ENCODE peak calls at places on chromosomes 5 and 9, in six cellular contexts. V is NCI-H2081, K is HEK293T, B is psoas muscle, X is A549, W is brain pericyte. G is an unnamed sample.
A peak's percentile ranks its signal among the peaks of the same experiment; 100 is the strongest.

GRCh38 chr5:77087484-77088291 is 603 bp upstream of the ZBED3 start:
- DNase-seq in X (no peak), B (peak; percentile 26), K (no peak), V (no peak), W (peak; percentile 57), G (peak; percentile 36)

GRCh38 chr5:53569486-53569885 is 9.0 kb downstream of the NDUFS4 start:
- DNase-seq in X (peak; percentile 25), K (no peak), V (no peak), B (no peak), W (no peak), G (no peak)

GRCh38 chr9:12697719-12698118 is 4.5 kb downstream of the TYRP1 start:
- DNase-seq in X (no peak), K (no peak), B (no peak), V (peak; percentile 27), W (no peak), G (no peak)

GRCh38 chr5:140181002-140181483 is 6.1 kb downstream of the CYSTM1 start:
- DNase-seq in B (no peak), W (no peak), K (no peak), V (no peak), X (no peak), G (no peak)

GRCh38 chr9:97510797-97511761 is 9.6 kb downstream of the TMOD1 start:
- DNase-seq in B (peak; percentile 32), W (no peak), V (no peak), K (no peak), X (peak; percentile 51), G (peak; percentile 36)

GRCh38 chr5:174140452-174140851 is 94.9 kb downstream of the NSG2 start:
- DNase-seq in B (no peak), X (no peak), K (no peak), W (no peak), V (no peak), G (no peak)

GRCh38 chr9:4106744-4107143 is 193.1 kb downstream of the GLIS3 start:
- DNase-seq in X (no peak), W (no peak), K (no peak), B (no peak), V (no peak), G (no peak)

GRCh38 chr5:159890141-159890540 is 26.1 kb upstream of the ADRA1B start:
- DNase-seq in V (no peak), X (no peak), B (no peak), W (no peak), K (no peak), G (no peak)

GRCh38 chr5:93891491-93892480 is 150.4 kb upstream of the POU5F2 start:
- DNase-seq in V (peak; percentile 67), K (no peak), W (no peak), X (no peak), B (no peak), G (no peak)

GRCh38 chr5:122999947-123000563 is 36.5 kb downstream of the PPIC start:
- DNase-seq in X (peak; percentile 72), K (peak; percentile 59), B (no peak), V (no peak), W (no peak), G (peak; percentile 9)

GRCh38 chr9:133835273-133835901 is 97.2 kb upstream of the SARDH start:
- DNase-seq in X (no peak), K (no peak), W (no peak), B (no peak), V (peak; percentile 36), G (no peak)

GRCh38 chr5:167217097-167217743 is 1074.2 kb upstream of the WWC1 start:
- DNase-seq in X (no peak), W (no peak), B (no peak), K (no peak), V (no peak), G (no peak)

GRCh38 chr9:36609306-36609705 is 36.6 kb downstream of the MELK start:
- DNase-seq in W (no peak), B (no peak), V (no peak), K (no peak), X (no peak), G (no peak)

GRCh38 chr5:57007349-57007748 is 55.4 kb upstream of the MIER3 start:
- DNase-seq in X (no peak), V (no peak), B (no peak), W (no peak), K (no peak), G (no peak)

GRCh38 chr5:36593867-36594266 is 12.5 kb upstream of the SLC1A3 start:
- DNase-seq in B (no peak), W (no peak), K (no peak), X (no peak), V (no peak), G (no peak)

GRCh38 chr5:179549973-179550510 is 312 bp upstream of the RUFY1 start:
- DNase-seq in B (no peak), W (no peak), V (peak; percentile 58), X (no peak), K (no peak), G (no peak)

GRCh38 chr5:52725065-52725746 is 62.5 kb upstream of the ITGA1 start:
- DNase-seq in W (no peak), V (no peak), X (no peak), B (no peak), K (no peak), G (no peak)

GRCh38 chr5:90113108-90113507 is 296.4 kb downstream of the CETN3 start:
- DNase-seq in K (no peak), B (no peak), X (no peak), W (no peak), V (no peak), G (no peak)

GRCh38 chr5:100900142-100900795 is 2.8 kb downstream of the ST8SIA4 start:
- DNase-seq in B (peak; percentile 27), W (no peak), V (no peak), K (peak; percentile 37), X (peak; percentile 53), G (no peak)

GRCh38 chr5:171630047-171630669 is 155.5 kb upstream of the SMIM23 start:
- DNase-seq in X (peak; percentile 71), B (peak; percentile 50), V (peak; percentile 43), W (no peak), K (peak; percentile 89), G (peak; percentile 79)

GRCh38 chr5:94218374-94218773 is 400.0 kb downstream of the KIAA0825 start:
- DNase-seq in X (peak; percentile 30), K (no peak), B (no peak), W (no peak), V (no peak), G (peak; percentile 18)

GRCh38 chr9:95508242-95508967 is 8.4 kb downstream of the PTCH1 start:
- DNase-seq in B (no peak), K (no peak), W (no peak), X (peak; percentile 25), V (peak; percentile 44), G (peak; percentile 39)

GRCh38 chr5:1066676-1067075 is 45.2 kb downstream of the SLC12A7 start:
- DNase-seq in B (no peak), X (no peak), W (no peak), V (no peak), K (no peak), G (no peak)

GRCh38 chr5:67515762-67516161 is 319.2 kb upstream of the CD180 start:
- DNase-seq in W (no peak), B (no peak), V (no peak), X (no peak), K (no peak), G (no peak)

GRCh38 chr5:166127766-166128565 is 2163.5 kb upstream of the WWC1 start:
- DNase-seq in V (no peak), K (no peak), B (no peak), W (no peak), X (no peak), G (no peak)

GRCh38 chr9:36985769-36986547 is 48.1 kb downstream of the PAX5 start:
- DNase-seq in B (no peak), X (no peak), V (no peak), W (no peak), K (peak; percentile 67), G (no peak)

GRCh38 chr5:1736889-1737711 is 62.5 kb downstream of the MRPL36 start:
- DNase-seq in K (no peak), W (no peak), V (no peak), B (no peak), X (no peak), G (no peak)

GRCh38 chr5:175800656-175801081 is 70.7 kb upstream of the CPLX2 start:
- DNase-seq in W (no peak), X (peak; percentile 74), V (peak; percentile 37), B (no peak), K (no peak), G (peak; percentile 65)

GRCh38 chr5:80408475-80408875 is 611 bp downstream of the ZFYVE16 start:
- DNase-seq in W (no peak), K (peak; percentile 69), V (peak; percentile 71), B (peak; percentile 70), X (peak; percentile 70), G (peak; percentile 71)

GRCh38 chr5:122126711-122127385 is 2.5 kb upstream of the ZNF474 start:
- DNase-seq in V (no peak), X (no peak), B (no peak), K (no peak), W (no peak), G (peak; percentile 54)

GRCh38 chr5:82295959-82296557 is 17.9 kb upstream of the RPS23 start:
- DNase-seq in B (no peak), V (no peak), X (no peak), K (no peak), W (no peak), G (no peak)

GRCh38 chr5:5266296-5266695 is 126.2 kb downstream of the ADAMTS16 start:
- DNase-seq in K (no peak), X (no peak), W (no peak), V (no peak), B (no peak), G (no peak)

GRCh38 chr5:155794801-155795200 is 532.2 kb upstream of the SGCD start:
- DNase-seq in V (no peak), B (no peak), X (peak; percentile 21), W (no peak), K (no peak), G (no peak)

G was measured in MG63.